ENCODE peak calls at places on chromosome 15, in seven cellular contexts. L, Q, O, F, M, X and P are unnamed samples.
A peak's percentile ranks its signal among the peaks of the same experiment; 100 is the strongest.

GRCh38 chr15:70647396-70647795 is 116.0 kb downstream of the UACA start:
- DNase-seq in Q (no peak), M (no peak), X (no peak), O (no peak), L (no peak), F (no peak), P (no peak)

GRCh38 chr15:55770808-55771207 is 27.9 kb upstream of the PRTG start:
- DNase-seq in M (no peak), Q (no peak), X (no peak), F (no peak), L (no peak), O (no peak), P (no peak)

GRCh38 chr15:100918690-100919480 is at the start of gene LRRK1:
- DNase-seq in Q (peak; percentile 52), O (no peak), X (peak; percentile 46), M (peak; percentile 69), L (no peak), F (no peak), P (no peak)

GRCh38 chr15:56767315-56767714 is 34.0 kb upstream of the ZNF280D start:
- DNase-seq in O (no peak), X (no peak), M (no peak), Q (no peak), F (no peak), L (no peak), P (no peak)

GRCh38 chr15:96181873-96182301 is 148.6 kb upstream of the NR2F2 start:
- DNase-seq in L (peak; percentile 28), X (no peak), Q (no peak), F (no peak), M (peak; percentile 84), O (peak; percentile 66), P (peak; percentile 9)

GRCh38 chr15:57167821-57168395 is 208.4 kb upstream of the CGNL1 start:
- DNase-seq in F (no peak), Q (no peak), X (no peak), L (no peak), O (no peak), M (no peak), P (no peak)

GRCh38 chr15:83919319-83919830 is 265.5 kb downstream of the ADAMTSL3 start:
- DNase-seq in X (no peak), F (no peak), M (no peak), L (no peak), O (no peak), Q (no peak), P (no peak)

GRCh38 chr15:68374346-68374745 is 57.6 kb downstream of the ITGA11 start:
- DNase-seq in O (peak; percentile 19), X (no peak), Q (no peak), L (peak; percentile 70), F (no peak), M (peak; percentile 34), P (no peak)

GRCh38 chr15:77525411-77525811 is 104.7 kb downstream of the HMG20A start:
- DNase-seq in F (no peak), L (no peak), Q (no peak), O (no peak), X (no peak), M (no peak), P (no peak)

GRCh38 chr15:98838387-98839259 is 169.0 kb downstream of the PGPEP1L start:
- DNase-seq in X (no peak), L (no peak), F (no peak), M (no peak), Q (no peak), O (no peak), P (no peak)

GRCh38 chr15:46331546-46331945 is 696.7 kb downstream of the SQOR start:
- DNase-seq in O (no peak), L (no peak), X (no peak), M (no peak), Q (no peak), F (no peak), P (no peak)

GRCh38 chr15:56837281-56837680 is 81.2 kb upstream of the TCF12 start:
- DNase-seq in F (no peak), O (no peak), Q (no peak), M (no peak), X (no peak), L (no peak), P (no peak)

GRCh38 chr15:38130200-38130567 is 122.5 kb upstream of the SPRED1 start:
- DNase-seq in Q (no peak), F (no peak), O (no peak), M (no peak), L (no peak), X (no peak), P (no peak)

GRCh38 chr15:86355798-86356197 is 276.1 kb downstream of the AGBL1 start:
- DNase-seq in Q (no peak), F (no peak), O (no peak), M (no peak), X (no peak), L (peak; percentile 15), P (no peak)

GRCh38 chr15:40843885-40844542 is at the start of gene SPINT1:
- DNase-seq in O (no peak), M (no peak), Q (no peak), L (peak; percentile 18), F (no peak), X (peak; percentile 69), P (no peak)

GRCh38 chr15:31434418-31435255 is 108.0 kb downstream of the KLF13 start:
- DNase-seq in L (peak; percentile 54), O (peak; percentile 70), M (peak; percentile 59), F (no peak), Q (no peak), X (no peak), P (no peak)

GRCh38 chr15:76376816-76377215 is 40.2 kb downstream of the ISL2 start:
- DNase-seq in L (no peak), X (no peak), Q (no peak), O (no peak), F (no peak), M (no peak), P (no peak)

GRCh38 chr15:76377751-76378150 is 41.2 kb downstream of the ISL2 start:
- DNase-seq in F (no peak), X (no peak), O (no peak), L (no peak), Q (no peak), M (no peak), P (no peak)

GRCh38 chr15:76378691-76379090 is 42.1 kb downstream of the ISL2 start:
- DNase-seq in O (no peak), F (no peak), L (no peak), M (no peak), Q (no peak), X (no peak), P (no peak)

GRCh38 chr15:76376029-76376428 is 39.5 kb downstream of the ISL2 start:
- DNase-seq in Q (no peak), X (no peak), M (no peak), O (no peak), L (no peak), F (peak; percentile 7), P (no peak)

GRCh38 chr15:76377217-76377616 is 40.6 kb downstream of the ISL2 start:
- DNase-seq in O (no peak), Q (no peak), X (no peak), F (no peak), L (no peak), M (no peak), P (no peak)
- H3K27ac ChIP-seq in O (no peak overlapping the region), Q (no peak overlapping the region), X (no peak overlapping the region), F (no peak overlapping the region), L (no peak overlapping the region), M (no peak overlapping the region), P (no peak overlapping the region)

GRCh38 chr15:92883643-92884458 is 16.3 kb upstream of the CHD2 start:
- DNase-seq in F (no peak), L (no peak), Q (no peak), M (no peak), O (no peak), X (no peak), P (no peak)

GRCh38 chr15:92886229-92886628 is 13.9 kb upstream of the CHD2 start:
- DNase-seq in Q (no peak), F (no peak), L (no peak), O (no peak), M (no peak), X (no peak), P (no peak)

GRCh38 chr15:92882697-92883642 is 17.2 kb upstream of the CHD2 start:
- DNase-seq in F (no peak), L (no peak), X (peak; percentile 67), O (no peak), Q (no peak), M (peak; percentile 64), P (no peak)

GRCh38 chr15:92884813-92885461 is 15.2 kb upstream of the CHD2 start:
- DNase-seq in X (no peak), M (no peak), Q (no peak), F (no peak), O (no peak), L (no peak), P (no peak)

DNA sequence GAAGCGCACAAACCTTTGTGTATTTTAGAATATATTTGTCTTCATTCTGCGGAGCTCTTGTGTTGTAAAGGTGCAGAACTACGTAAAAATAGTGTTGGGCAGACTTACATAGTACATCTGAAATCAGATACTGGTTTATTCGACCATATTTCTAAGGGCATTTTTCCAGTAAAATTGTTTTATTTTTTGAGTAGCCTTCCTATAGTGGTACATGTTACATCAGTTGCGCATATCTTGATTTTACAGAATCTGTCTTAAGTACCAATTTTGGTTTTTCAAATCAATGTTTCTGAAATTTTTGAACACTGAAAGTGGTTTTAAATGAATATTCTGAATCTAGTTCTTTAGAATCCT is 15.7 kb upstream of the CHD2 start:
- DNase-seq in O (no peak), Q (no peak), F (no peak), L (no peak), X (no peak), M (no peak), P (no peak)
- H3K4me3 ChIP-seq in O (peak overlapping the region; percentile 69), Q (peak overlapping the region; percentile 85), F (peak overlapping the region; percentile 86), L (peak overlapping the region; percentile 98), X (peak overlapping the region; percentile 98), M (peak overlapping the region; percentile 82), P (peak overlapping the region; percentile 96)

DNA sequence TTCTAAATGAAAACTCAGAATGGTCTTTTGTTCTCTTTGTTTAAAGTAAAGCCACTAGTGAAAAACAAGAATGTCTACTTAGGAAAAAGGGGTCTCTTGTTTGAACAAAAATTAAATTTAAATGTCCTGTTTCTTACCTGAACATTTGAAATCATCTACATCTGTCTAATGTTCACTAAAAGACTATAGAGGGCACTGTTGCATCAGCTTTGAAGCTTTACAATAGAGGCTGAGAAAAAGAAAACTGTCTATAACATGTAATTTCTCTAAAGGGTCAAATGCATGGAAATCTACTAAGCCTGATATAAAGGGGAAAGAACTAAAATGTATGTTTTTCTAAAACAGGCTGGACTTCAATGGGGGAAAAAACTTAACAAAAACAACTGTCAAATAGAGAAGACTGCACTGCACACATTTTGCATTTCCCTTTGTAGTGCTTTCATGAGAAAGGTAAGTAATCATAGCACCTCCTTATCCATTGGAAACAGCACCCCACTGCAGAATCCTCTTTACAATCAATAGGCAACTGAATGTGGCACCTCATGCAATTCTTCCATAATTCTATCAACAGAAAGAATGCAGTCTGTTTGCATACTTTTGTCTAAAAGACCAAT is 26.3 kb downstream of the DPH6 start:
- DNase-seq in X (no peak), L (no peak), Q (no peak), O (no peak), F (no peak), M (no peak), P (no peak)
- TF ChIP-seq CTCF in X (peak; percentile 11), L (peak; percentile 14), Q (peak; percentile 60), O (peak; percentile 58), F (peak; percentile 26), M (peak; percentile 47), P (peak; percentile 57)

DNA sequence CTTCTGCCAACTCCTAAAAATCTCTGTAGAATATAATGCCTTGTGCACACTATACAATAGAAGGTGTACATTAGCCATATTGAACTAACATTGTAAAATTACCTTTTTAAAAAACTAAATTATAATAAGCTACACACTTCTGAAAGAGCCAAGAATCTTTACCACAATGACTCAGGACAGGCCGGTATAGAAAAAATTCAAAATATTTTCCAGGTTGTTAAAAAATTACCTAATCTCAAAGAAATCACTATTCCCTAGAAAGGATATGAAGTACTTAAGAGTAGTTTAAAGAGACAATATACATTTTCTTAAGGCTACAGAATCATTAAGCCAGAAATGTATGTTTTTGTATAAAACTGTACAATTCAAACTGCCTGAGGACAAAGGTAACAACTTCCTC is 48.5 kb downstream of the TJP1 start:
- DNase-seq in Q (no peak), O (no peak), M (no peak), L (no peak), X (no peak), F (no peak), P (no peak)
- H3K27ac ChIP-seq in Q (peak overlapping the region; percentile 82), O (no peak overlapping the region), M (no peak overlapping the region), L (no peak overlapping the region), X (no peak overlapping the region), F (no peak overlapping the region), P (no peak overlapping the region)